ENCODE peak calls at places on chromosomes 6 and 20, in ten cellular contexts. One of them, this sample, is unnamed.

GRCh38 chr6:113350521-113350920 is 506.6 kb upstream of the MARCKS start:
- DNase-seq in heart left ventricle: no peak
- DNase-seq in psoas muscle: no peak
- DNase-seq in GM23338: no peak
- DNase-seq in uterus: no peak
- DNase-seq in endothelial cell of umbilical vein: no peak
- DNase-seq in suprapubic skin: no peak
- DNase-seq in left lung: no peak
- DNase-seq in GM12878: no peak
- DNase-seq in CD8-positive, alpha-beta T cell: no peak
- DNase-seq in this sample: no peak

GRCh38 chr6:135604035-135604865 is 106.7 kb upstream of the AHI1 start:
- DNase-seq in left lung: no peak
- DNase-seq in suprapubic skin: no peak
- DNase-seq in endothelial cell of umbilical vein: no peak
- DNase-seq in CD8-positive, alpha-beta T cell: no peak
- DNase-seq in heart left ventricle: no peak
- DNase-seq in GM23338: no peak
- DNase-seq in uterus: no peak
- DNase-seq in psoas muscle: no peak
- DNase-seq in GM12878: no peak
- DNase-seq in this sample: no peak

GRCh38 chr6:7484666-7485065 is 56.8 kb upstream of the DSP start:
- DNase-seq in GM12878: no peak
- DNase-seq in CD8-positive, alpha-beta T cell: no peak
- DNase-seq in psoas muscle: no peak
- DNase-seq in uterus: no peak
- DNase-seq in heart left ventricle: no peak
- DNase-seq in left lung: no peak
- DNase-seq in GM23338: no peak
- DNase-seq in suprapubic skin: no peak
- DNase-seq in endothelial cell of umbilical vein: no peak
- DNase-seq in this sample: no peak

GRCh38 chr6:152585236-152585635 is 51.9 kb downstream of the SYNE1 start:
- DNase-seq in endothelial cell of umbilical vein: no peak
- DNase-seq in heart left ventricle: no peak
- DNase-seq in left lung: no peak
- DNase-seq in GM12878: no peak
- DNase-seq in uterus: no peak
- DNase-seq in CD8-positive, alpha-beta T cell: no peak
- DNase-seq in GM23338: no peak
- DNase-seq in psoas muscle: no peak
- DNase-seq in suprapubic skin: no peak
- DNase-seq in this sample: no peak

GRCh38 chr20:32535953-32536823 is 48.9 kb downstream of the NOL4L start:
- DNase-seq in endothelial cell of umbilical vein: no peak
- DNase-seq in left lung: peak; percentile 84
- DNase-seq in psoas muscle: peak; percentile 68
- DNase-seq in GM23338: peak; percentile 97
- DNase-seq in GM12878: no peak
- DNase-seq in heart left ventricle: peak; percentile 51
- DNase-seq in CD8-positive, alpha-beta T cell: peak; percentile 76
- DNase-seq in suprapubic skin: no peak
- DNase-seq in uterus: no peak
- DNase-seq in this sample: peak; percentile 69

GRCh38 chr6:160013987-160014868 is 45.3 kb downstream of the IGF2R start:
- DNase-seq in GM12878: no peak
- DNase-seq in CD8-positive, alpha-beta T cell: peak; percentile 15
- DNase-seq in heart left ventricle: no peak
- DNase-seq in uterus: no peak
- DNase-seq in GM23338: no peak
- DNase-seq in psoas muscle: no peak
- DNase-seq in endothelial cell of umbilical vein: no peak
- DNase-seq in suprapubic skin: no peak
- DNase-seq in left lung: no peak
- DNase-seq in this sample: no peak

GRCh38 chr6:24898607-24899133 is 37.1 kb downstream of the RIPOR2 start:
- DNase-seq in endothelial cell of umbilical vein: no peak
- DNase-seq in psoas muscle: no peak
- DNase-seq in CD8-positive, alpha-beta T cell: no peak
- DNase-seq in suprapubic skin: no peak
- DNase-seq in uterus: no peak
- DNase-seq in GM12878: no peak
- DNase-seq in left lung: no peak
- DNase-seq in heart left ventricle: no peak
- DNase-seq in GM23338: no peak
- DNase-seq in this sample: no peak

GRCh38 chr20:19017104-19017690 is 195.2 kb upstream of the SLC24A3 start:
- DNase-seq in heart left ventricle: no peak
- DNase-seq in GM23338: no peak
- DNase-seq in left lung: no peak
- DNase-seq in endothelial cell of umbilical vein: no peak
- DNase-seq in suprapubic skin: no peak
- DNase-seq in uterus: no peak
- DNase-seq in GM12878: no peak
- DNase-seq in CD8-positive, alpha-beta T cell: no peak
- DNase-seq in psoas muscle: no peak
- DNase-seq in this sample: no peak

GRCh38 chr20:53752971-53753879 is 159.6 kb upstream of the ZNF217 start:
- DNase-seq in suprapubic skin: peak; percentile 15
- DNase-seq in CD8-positive, alpha-beta T cell: no peak
- DNase-seq in GM12878: no peak
- DNase-seq in left lung: no peak
- DNase-seq in psoas muscle: no peak
- DNase-seq in heart left ventricle: no peak
- DNase-seq in GM23338: peak; percentile 59
- DNase-seq in uterus: no peak
- DNase-seq in endothelial cell of umbilical vein: no peak
- DNase-seq in this sample: peak; percentile 81

GRCh38 chr6:80872194-80872950 is 765.9 kb downstream of the BCKDHB start:
- DNase-seq in uterus: no peak
- DNase-seq in GM23338: no peak
- DNase-seq in heart left ventricle: peak; percentile 26
- DNase-seq in CD8-positive, alpha-beta T cell: no peak
- DNase-seq in suprapubic skin: no peak
- DNase-seq in endothelial cell of umbilical vein: no peak
- DNase-seq in left lung: no peak
- DNase-seq in GM12878: no peak
- DNase-seq in psoas muscle: peak; percentile 52
- DNase-seq in this sample: no peak

GRCh38 chr6:137218473-137218916 is 690 bp downstream of the IFNGR1 start:
- DNase-seq in CD8-positive, alpha-beta T cell: peak; percentile 25
- DNase-seq in GM23338: peak; percentile 24
- DNase-seq in GM12878: peak; percentile 66
- DNase-seq in psoas muscle: peak; percentile 67
- DNase-seq in suprapubic skin: no peak
- DNase-seq in left lung: no peak
- DNase-seq in endothelial cell of umbilical vein: peak; percentile 59
- DNase-seq in uterus: peak; percentile 37
- DNase-seq in heart left ventricle: no peak
- DNase-seq in this sample: peak; percentile 61

DNA sequence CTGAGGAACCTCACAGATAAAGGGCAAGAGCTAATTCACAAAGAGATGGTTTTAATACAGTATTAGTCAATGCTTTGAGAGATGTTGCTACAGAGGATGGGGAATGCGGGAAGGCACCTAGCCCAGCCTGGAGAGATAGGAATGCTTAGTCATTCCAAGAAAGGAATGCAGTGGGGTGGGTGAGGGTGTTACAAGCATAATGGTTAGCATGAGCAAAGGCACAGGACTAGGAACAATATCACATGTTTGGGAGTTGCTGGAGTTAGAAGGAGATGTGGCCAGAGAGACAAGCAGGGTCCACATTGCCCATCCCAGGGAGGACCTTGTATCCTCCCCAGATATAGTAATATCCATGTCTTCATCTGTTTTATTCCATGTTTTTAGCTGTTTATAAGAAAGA is 107.0 kb upstream of the OGFRL1 start:
- DNase-seq in left lung: no peak
- DNase-seq in CD8-positive, alpha-beta T cell: no peak
- DNase-seq in uterus: no peak
- DNase-seq in endothelial cell of umbilical vein: no peak
- DNase-seq in suprapubic skin: no peak
- DNase-seq in psoas muscle: no peak
- DNase-seq in GM23338: peak; percentile 92
- DNase-seq in GM12878: no peak
- DNase-seq in heart left ventricle: no peak
- DNase-seq in this sample: peak; percentile 87
- H3K27ac ChIP-seq in left lung: no peak overlapping the region
- H3K27ac ChIP-seq in CD8-positive, alpha-beta T cell: no peak overlapping the region
- H3K27ac ChIP-seq in uterus: no peak overlapping the region
- H3K27ac ChIP-seq in endothelial cell of umbilical vein: no peak overlapping the region
- H3K27ac ChIP-seq in suprapubic skin: no peak overlapping the region
- H3K27ac ChIP-seq in psoas muscle: no peak overlapping the region
- H3K27ac ChIP-seq in GM23338: peak overlapping the region; percentile 10
- H3K27ac ChIP-seq in GM12878: no peak overlapping the region
- H3K27ac ChIP-seq in heart left ventricle: no peak overlapping the region
- H3K27ac ChIP-seq in this sample: no peak overlapping the region

DNA sequence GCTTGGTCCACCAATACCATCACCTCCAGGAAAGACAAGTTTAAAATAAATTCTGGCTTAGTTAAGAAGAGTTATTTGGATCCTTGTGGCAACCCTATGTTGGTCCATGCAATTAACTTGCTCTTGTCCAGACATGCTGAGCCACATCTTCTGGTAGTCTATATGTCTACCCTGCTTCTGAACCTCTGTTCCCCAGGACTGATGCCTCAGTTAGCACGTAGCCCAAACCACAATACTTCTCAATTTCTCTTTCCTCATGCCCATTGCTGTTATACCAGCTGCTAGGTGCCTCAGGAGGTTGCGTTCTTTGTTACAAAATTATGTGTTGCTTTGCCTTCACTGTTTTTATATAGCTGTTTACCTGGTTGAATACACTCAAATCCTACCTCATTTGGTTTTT is 116.4 kb upstream of the KCNQ5 start:
- DNase-seq in psoas muscle: no peak
- DNase-seq in suprapubic skin: no peak
- DNase-seq in heart left ventricle: no peak
- DNase-seq in GM23338: no peak
- DNase-seq in uterus: no peak
- DNase-seq in CD8-positive, alpha-beta T cell: no peak
- DNase-seq in GM12878: no peak
- DNase-seq in left lung: no peak
- DNase-seq in endothelial cell of umbilical vein: no peak
- DNase-seq in this sample: no peak
- TF ChIP-seq CTCF in psoas muscle: no peak
- TF ChIP-seq CTCF in suprapubic skin: no peak
- TF ChIP-seq CTCF in heart left ventricle: no peak
- TF ChIP-seq CTCF in GM23338: no peak
- TF ChIP-seq CTCF in uterus: no peak
- TF ChIP-seq CTCF in CD8-positive, alpha-beta T cell: no peak
- TF ChIP-seq CTCF in GM12878: no peak
- TF ChIP-seq CTCF in left lung: no peak
- TF ChIP-seq CTCF in endothelial cell of umbilical vein: no peak
- TF ChIP-seq CTCF in this sample: no peak

GRCh38 chr20:62596921-62597320 is 45.4 kb upstream of the SLCO4A1 start:
- DNase-seq in GM23338: no peak
- DNase-seq in uterus: no peak
- DNase-seq in left lung: peak; percentile 37
- DNase-seq in CD8-positive, alpha-beta T cell: no peak
- DNase-seq in suprapubic skin: no peak
- DNase-seq in endothelial cell of umbilical vein: no peak
- DNase-seq in psoas muscle: no peak
- DNase-seq in heart left ventricle: no peak
- DNase-seq in GM12878: no peak
- DNase-seq in this sample: no peak

GRCh38 chr20:62595491-62595890 is 46.8 kb upstream of the SLCO4A1 start:
- DNase-seq in GM23338: no peak
- DNase-seq in suprapubic skin: no peak
- DNase-seq in left lung: peak; percentile 87
- DNase-seq in GM12878: no peak
- DNase-seq in uterus: peak; percentile 47
- DNase-seq in heart left ventricle: peak; percentile 68
- DNase-seq in endothelial cell of umbilical vein: peak; percentile 69
- DNase-seq in CD8-positive, alpha-beta T cell: no peak
- DNase-seq in psoas muscle: no peak
- DNase-seq in this sample: peak; percentile 96

GRCh38 chr20:62596486-62596885 is 45.8 kb upstream of the SLCO4A1 start:
- DNase-seq in CD8-positive, alpha-beta T cell: no peak
- DNase-seq in left lung: peak; percentile 74
- DNase-seq in endothelial cell of umbilical vein: no peak
- DNase-seq in GM23338: no peak
- DNase-seq in psoas muscle: no peak
- DNase-seq in heart left ventricle: no peak
- DNase-seq in suprapubic skin: no peak
- DNase-seq in GM12878: no peak
- DNase-seq in uterus: no peak
- DNase-seq in this sample: no peak

GRCh38 chr20:62593616-62594015 is 48.7 kb upstream of the SLCO4A1 start:
- DNase-seq in GM12878: no peak
- DNase-seq in GM23338: no peak
- DNase-seq in psoas muscle: no peak
- DNase-seq in heart left ventricle: no peak
- DNase-seq in left lung: peak; percentile 17
- DNase-seq in suprapubic skin: no peak
- DNase-seq in uterus: no peak
- DNase-seq in endothelial cell of umbilical vein: no peak
- DNase-seq in CD8-positive, alpha-beta T cell: no peak
- DNase-seq in this sample: no peak

GRCh38 chr20:62595069-62595468 is 47.2 kb upstream of the SLCO4A1 start:
- DNase-seq in left lung: no peak
- DNase-seq in suprapubic skin: no peak
- DNase-seq in heart left ventricle: no peak
- DNase-seq in uterus: no peak
- DNase-seq in endothelial cell of umbilical vein: no peak
- DNase-seq in psoas muscle: no peak
- DNase-seq in GM12878: no peak
- DNase-seq in GM23338: no peak
- DNase-seq in CD8-positive, alpha-beta T cell: no peak
- DNase-seq in this sample: no peak
- H3K27ac ChIP-seq in left lung: no peak overlapping the region
- H3K27ac ChIP-seq in suprapubic skin: no peak overlapping the region
- H3K27ac ChIP-seq in heart left ventricle: no peak overlapping the region
- H3K27ac ChIP-seq in uterus: no peak overlapping the region
- H3K27ac ChIP-seq in endothelial cell of umbilical vein: no peak overlapping the region
- H3K27ac ChIP-seq in psoas muscle: no peak overlapping the region
- H3K27ac ChIP-seq in GM12878: no peak overlapping the region
- H3K27ac ChIP-seq in GM23338: no peak overlapping the region
- H3K27ac ChIP-seq in CD8-positive, alpha-beta T cell: no peak overlapping the region
- H3K27ac ChIP-seq in this sample: peak overlapping the region; percentile 55

DNA sequence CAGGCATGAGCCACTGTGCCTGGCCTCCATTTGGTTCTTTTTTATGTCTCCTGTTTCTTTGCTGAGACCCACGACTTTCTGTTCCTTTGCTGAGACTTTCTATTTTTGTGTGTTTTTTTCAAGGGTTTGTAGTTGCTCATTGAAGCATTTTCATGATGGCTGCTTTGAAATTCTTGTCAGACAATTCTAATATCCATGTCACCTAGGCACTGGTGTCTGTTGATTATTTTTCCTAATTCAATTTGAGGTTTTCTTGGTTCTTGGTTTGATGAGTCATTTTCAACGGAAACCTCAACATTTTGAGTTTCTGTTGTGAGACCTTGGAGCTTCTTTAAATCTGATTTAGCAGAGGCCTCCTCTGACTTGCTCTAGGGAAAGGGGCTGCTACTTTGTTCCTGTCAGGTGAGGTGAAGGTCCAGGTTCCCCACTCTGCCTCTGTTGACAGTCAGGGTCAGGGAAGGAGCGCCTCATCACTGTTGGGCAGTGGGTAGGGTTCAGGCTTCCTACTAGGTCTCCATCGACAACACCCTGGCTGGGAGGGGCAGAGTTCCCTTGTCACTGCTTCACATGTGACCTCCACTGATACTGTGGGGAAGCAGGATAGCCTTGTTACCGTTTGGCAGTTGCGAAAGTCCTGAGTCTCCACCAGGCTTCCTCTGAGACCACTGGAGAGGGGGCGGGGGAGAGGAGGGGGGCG is 67.2 kb upstream of the RNF24 start:
- DNase-seq in psoas muscle: peak; percentile 69
- DNase-seq in GM23338: peak; percentile 87
- DNase-seq in GM12878: peak; percentile 59
- DNase-seq in suprapubic skin: peak; percentile 88
- DNase-seq in left lung: peak; percentile 75
- DNase-seq in uterus: peak; percentile 58
- DNase-seq in CD8-positive, alpha-beta T cell: peak; percentile 26
- DNase-seq in heart left ventricle: peak; percentile 51
- DNase-seq in endothelial cell of umbilical vein: no peak
- DNase-seq in this sample: no peak
- TF ChIP-seq CTCF in psoas muscle: no peak
- TF ChIP-seq CTCF in GM23338: no peak
- TF ChIP-seq CTCF in GM12878: no peak
- TF ChIP-seq CTCF in suprapubic skin: no peak
- TF ChIP-seq CTCF in left lung: no peak
- TF ChIP-seq CTCF in uterus: no peak
- TF ChIP-seq CTCF in CD8-positive, alpha-beta T cell: no peak
- TF ChIP-seq CTCF in heart left ventricle: no peak
- TF ChIP-seq CTCF in endothelial cell of umbilical vein: no peak
- TF ChIP-seq CTCF in this sample: no peak

This sample was measured in RWPE1.